ENCODE peak calls at places on chromosomes 4 and X, in five cellular contexts. U is mucosa of descending colon; R is NCI-H510A; Y is activated CD4-positive, alpha-beta T cell treated with anti-CD3 and anti-CD28 coated beads for 24 hours; E is adrenal gland. F is an unnamed sample.
A peak's percentile ranks its signal among the peaks of the same experiment; 100 is the strongest.

GRCh38 chrX:83260288-83260687 is 247.8 kb upstream of the POU3F4 start:
- DNase-seq in U (no peak), R (no peak), Y (no peak), E (no peak), F (no peak)

GRCh38 chrX:39050427-39050826 is 249.2 kb downstream of the MID1IP1 start:
- DNase-seq in U (no peak), R (no peak), Y (no peak), E (no peak), F (no peak)

GRCh38 chrX:1807301-1807731 is 192.5 kb downstream of the ASMT start:
- DNase-seq in U (no peak), R (no peak), Y (no peak), E (no peak), F (no peak)

GRCh38 chrX:110168585-110168984 is 149.3 kb downstream of the AMMECR1 start:
- DNase-seq in U (no peak), R (no peak), Y (no peak), E (no peak), F (no peak)

GRCh38 chr4:2802618-2803531 is 10.0 kb downstream of the SH3BP2 start:
- DNase-seq in U (peak; percentile 53), R (no peak), Y (no peak), E (no peak), F (no peak)

GRCh38 chrX:53599781-53600396 is 86.6 kb downstream of the HUWE1 start:
- DNase-seq in U (no peak), R (no peak), Y (no peak), E (no peak), F (no peak)

GRCh38 chrX:153634832-153635231 is 12.2 kb upstream of the DUSP9 start:
- DNase-seq in U (no peak), R (no peak), Y (no peak), E (no peak), F (no peak)

GRCh38 chrX:13263560-13264251 is 56.1 kb downstream of the ATXN3L start:
- DNase-seq in U (no peak), R (no peak), Y (no peak), E (no peak), F (no peak)

GRCh38 chr4:98745372-98745771 is 87.0 kb upstream of the TSPAN5 start:
- DNase-seq in U (no peak), R (no peak), Y (no peak), E (peak; percentile 26), F (no peak)

GRCh38 chr4:14254252-14254651 is 626.7 kb upstream of the BOD1L1 start:
- DNase-seq in U (no peak), R (no peak), Y (no peak), E (peak; percentile 35), F (no peak)

F was measured in T-helper 1 cell.